ENCODE peak calls at places on chromosomes 13 and 19, in nine cellular contexts. R is GM04503, Z is EH, I is Peyer's patch, V is non-pigmented ciliary epithelial cell, L is AG04450, T is bronchial epithelial cell, C is Calu3, W is endothelial cell of umbilical vein. E is an unnamed sample.

GRCh38 chr19:2722541-2723344 is 1.6 kb upstream of the DIRAS1 start:
- DNase-seq in W (no peak), L (no peak), V (no peak), I (no peak), T (peak), R (peak), C (peak), Z (peak), E (no peak)

GRCh38 chr19:51098366-51099069 is 9.7 kb downstream of the CTU1 start:
- DNase-seq in T (no peak), R (no peak), C (no peak), V (no peak), W (peak), L (no peak), Z (no peak), I (peak), E (no peak)

GRCh38 chr19:19627716-19628498 is at the start of gene LPAR2:
- DNase-seq in T (no peak), Z (peak), I (peak), W (no peak), R (no peak), L (no peak), C (peak), V (no peak), E (peak)

GRCh38 chr19:43759515-43759914 is 4.8 kb upstream of the SMG9 start:
- DNase-seq in W (peak), Z (peak), L (no peak), V (peak), T (peak), C (no peak), I (no peak), R (no peak), E (peak)

GRCh38 chr13:113423225-113424170 is 29.8 kb downstream of the ADPRHL1 start:
- DNase-seq in W (no peak), C (no peak), L (no peak), I (no peak), T (no peak), R (no peak), V (no peak), Z (no peak), E (no peak)

GRCh38 chr19:5147074-5147970 is 178.4 kb downstream of the KDM4B start:
- DNase-seq in R (no peak), Z (no peak), C (no peak), T (no peak), I (no peak), V (no peak), W (no peak), L (no peak), E (no peak)

GRCh38 chr19:6828698-6829633 is 56.5 kb downstream of the VAV1 start:
- DNase-seq in R (no peak), Z (no peak), V (no peak), I (no peak), L (no peak), W (no peak), T (peak), C (peak), E (peak)

GRCh38 chr19:19602136-19602712 is 16.3 kb downstream of the PBX4 start:
- DNase-seq in Z (no peak), L (no peak), V (no peak), W (no peak), T (peak), C (no peak), I (no peak), R (no peak), E (no peak)

GRCh38 chr13:21988624-21989023 is 317.8 kb downstream of the FGF9 start:
- DNase-seq in I (no peak), L (no peak), W (no peak), R (no peak), V (no peak), C (no peak), T (no peak), Z (no peak), E (no peak)

GRCh38 chr13:31012285-31013024 is 80.0 kb downstream of the TEX26 start:
- DNase-seq in Z (peak), R (no peak), T (peak), C (peak), I (no peak), L (no peak), V (no peak), W (peak), E (no peak)

GRCh38 chr19:5951338-5951861 is 26.5 kb downstream of the RANBP3 start:
- DNase-seq in C (no peak), W (peak), I (no peak), V (no peak), Z (no peak), R (no peak), L (no peak), T (no peak), E (peak)

GRCh38 chr19:17540174-17540573 is 15.3 kb upstream of the COLGALT1 start:
- DNase-seq in C (no peak), V (no peak), L (no peak), T (no peak), Z (no peak), R (no peak), W (no peak), I (no peak), E (no peak)

GRCh38 chr19:5978606-5979552 is 939 bp upstream of the RANBP3 start:
- DNase-seq in C (no peak), W (no peak), I (no peak), Z (no peak), L (no peak), T (no peak), R (no peak), V (no peak), E (peak)

GRCh38 chr13:99892189-99892588 is 79.4 kb downstream of the ZIC5 start:
- DNase-seq in Z (no peak), V (no peak), C (no peak), L (no peak), T (no peak), R (no peak), I (no peak), W (no peak), E (no peak)

GRCh38 chr13:110716235-110716505 is 2.7 kb downstream of the ING1 start:
- DNase-seq in R (no peak), T (no peak), W (no peak), C (no peak), V (no peak), Z (peak), I (peak), L (no peak), E (peak)

GRCh38 chr19:34253711-34254551 is 423 bp upstream of the GARRE1 start:
- DNase-seq in I (peak), W (peak), C (no peak), Z (no peak), L (no peak), R (no peak), T (no peak), V (no peak), E (peak)

GRCh38 chr19:57310792-57311191 is 9.5 kb upstream of the ZNF543 start:
- DNase-seq in T (no peak), R (no peak), Z (no peak), C (no peak), L (no peak), W (no peak), I (no peak), V (no peak), E (no peak)

GRCh38 chr19:40223135-40223822 is 3.2 kb downstream of the CCNP start:
- DNase-seq in I (peak), R (no peak), Z (no peak), C (peak), V (no peak), L (no peak), T (no peak), W (no peak), E (no peak)

GRCh38 chr13:113454936-113455335 is 1.6 kb upstream of the ADPRHL1 start:
- DNase-seq in T (no peak), C (no peak), V (no peak), Z (no peak), L (no peak), R (no peak), I (no peak), W (no peak), E (no peak)

GRCh38 chr19:31118292-31118925 is 230.8 kb downstream of the TSHZ3 start:
- DNase-seq in V (no peak), W (no peak), Z (no peak), R (no peak), T (no peak), I (no peak), C (no peak), L (no peak), E (no peak)

GRCh38 chr19:4707956-4708650 is 15.5 kb downstream of the DPP9 start:
- DNase-seq in I (no peak), T (no peak), V (peak), R (no peak), C (no peak), Z (peak), W (no peak), L (no peak), E (no peak)

GRCh38 chr19:860481-861098 is 1.1 kb downstream of the CFD start:
- DNase-seq in V (no peak), W (no peak), R (no peak), I (peak), Z (peak), T (peak), L (peak), C (peak), E (peak)

GRCh38 chr19:58300620-58301019 is 4.6 kb upstream of the ERVK3-1 start:
- DNase-seq in L (no peak), W (no peak), Z (no peak), V (no peak), T (no peak), R (no peak), I (peak), C (no peak), E (no peak)

GRCh38 chr13:25217023-25217909 is 45.2 kb upstream of the AMER2 start:
- DNase-seq in R (no peak), V (no peak), L (no peak), I (no peak), Z (peak), W (no peak), T (peak), C (no peak), E (no peak)

GRCh38 chr13:85651440-85651839 is 147.8 kb downstream of the SLITRK6 start:
- DNase-seq in C (no peak), L (no peak), W (no peak), I (no peak), R (no peak), T (peak), Z (no peak), V (no peak), E (no peak)

GRCh38 chr19:55242517-55242916 is 14.0 kb upstream of the TMEM86B start:
- DNase-seq in I (no peak), C (no peak), R (no peak), T (no peak), Z (no peak), L (no peak), V (no peak), W (no peak), E (no peak)

GRCh38 chr19:49881672-49882394 is 4.3 kb downstream of the TBC1D17 start:
- DNase-seq in L (no peak), V (no peak), I (no peak), W (no peak), T (no peak), R (no peak), Z (peak), C (no peak), E (no peak)